ENCODE peak calls at places on chromosome 1, in eight cellular contexts. G is CD4-positive, CD25-positive, alpha-beta regulatory T cell; T is tibial artery; Z is effector memory CD4-positive, alpha-beta T cell; H is IMR-90; Q is astrocyte; X is upper lobe of left lung; P is psoas muscle. A is an unnamed sample.

GRCh38 chr1:226309398-226310122 is 596 bp upstream of the LIN9 start:
- DNase-seq in Z (no peak), Q (no peak), P (no peak), H (no peak), T (no peak), G (no peak), X (no peak), A (peak; percentile 49)

GRCh38 chr1:86913399-86913895 is 479 bp downstream of the SELENOF start:
- DNase-seq in Q (peak; percentile 10), G (peak; percentile 22), P (no peak), X (peak; percentile 52), T (no peak), Z (peak; percentile 6), H (peak; percentile 48), A (peak; percentile 24)

GRCh38 chr1:165900576-165901380 is 73.4 kb downstream of the UCK2 start:
- DNase-seq in T (peak; percentile 36), H (no peak), Q (no peak), Z (no peak), G (no peak), X (no peak), P (no peak), A (no peak)

GRCh38 chr1:26991310-26992116 is 2.0 kb upstream of the TRNP1 start:
- DNase-seq in T (no peak), X (peak; percentile 24), Q (no peak), G (no peak), H (peak; percentile 88), P (no peak), Z (no peak), A (peak; percentile 61)

GRCh38 chr1:214844319-214844718 is 238.2 kb upstream of the KCNK2 start:
- DNase-seq in Z (no peak), Q (no peak), X (no peak), G (no peak), P (no peak), H (no peak), T (no peak), A (no peak)

GRCh38 chr1:24929876-24930702 is at the start of gene RUNX3:
- DNase-seq in P (peak; percentile 77), Q (no peak), X (peak; percentile 71), T (peak; percentile 45), G (peak; percentile 90), H (no peak), Z (peak; percentile 90), A (peak; percentile 91)

GRCh38 chr1:46705408-46705807 is 13.5 kb downstream of the EFCAB14 start:
- DNase-seq in Z (no peak), T (no peak), Q (no peak), H (peak; percentile 27), G (no peak), P (no peak), X (no peak), A (no peak)

GRCh38 chr1:52706136-52706670 is 8.1 kb upstream of the COA7 start:
- DNase-seq in Z (no peak), G (no peak), T (no peak), P (no peak), H (no peak), X (no peak), Q (no peak), A (no peak)

GRCh38 chr1:27935721-27936120 is 921 bp downstream of the SMPDL3B start:
- DNase-seq in G (no peak), T (no peak), P (no peak), H (no peak), Z (no peak), X (no peak), Q (no peak), A (no peak)

GRCh38 chr1:12229835-12230548 is at the start of gene VPS13D:
- DNase-seq in G (peak; percentile 75), X (peak; percentile 93), Q (peak; percentile 45), Z (peak; percentile 68), H (peak; percentile 67), P (peak; percentile 93), T (peak; percentile 83), A (peak; percentile 78)

GRCh38 chr1:183783896-183784637 is 20.9 kb upstream of the RGL1 start:
- DNase-seq in Z (no peak), H (peak; percentile 91), Q (peak; percentile 90), G (no peak), X (peak; percentile 49), P (peak; percentile 66), T (peak; percentile 32), A (peak; percentile 92)

GRCh38 chr1:189939967-189940366 is 537.7 kb downstream of the BRINP3 start:
- DNase-seq in Z (no peak), P (no peak), G (no peak), H (peak; percentile 78), X (no peak), T (no peak), Q (peak; percentile 72), A (peak; percentile 85)

GRCh38 chr1:26740958-26741357 is 45.1 kb downstream of the ARID1A start:
- DNase-seq in P (no peak), T (no peak), X (no peak), Z (no peak), G (no peak), Q (no peak), H (no peak), A (no peak)

GRCh38 chr1:227729881-227730629 is 5.0 kb downstream of the JMJD4 start:
- DNase-seq in X (no peak), G (no peak), P (no peak), Q (peak; percentile 31), T (peak; percentile 15), H (peak; percentile 64), Z (no peak), A (peak; percentile 64)

GRCh38 chr1:154735801-154736163 is 127.8 kb upstream of the ADAR start:
- DNase-seq in H (no peak), X (no peak), Q (no peak), T (no peak), G (no peak), Z (no peak), P (no peak), A (no peak)

GRCh38 chr1:237120683-237121082 is 78.7 kb downstream of the RYR2 start:
- DNase-seq in X (no peak), Q (no peak), P (no peak), Z (no peak), G (no peak), H (no peak), T (no peak), A (no peak)

GRCh38 chr1:204650911-204651570 is 34.5 kb downstream of the LRRN2 start:
- DNase-seq in G (no peak), P (no peak), H (no peak), Z (no peak), Q (no peak), X (no peak), T (no peak), A (no peak)

GRCh38 chr1:22053861-22054770 is 1.6 kb downstream of the CDC42 start:
- DNase-seq in P (no peak), T (no peak), H (peak; percentile 20), Z (no peak), X (no peak), G (no peak), Q (no peak), A (no peak)

GRCh38 chr1:225668222-225668621 is 15.3 kb upstream of the ENAH start:
- DNase-seq in T (no peak), P (no peak), Z (no peak), H (no peak), Q (no peak), X (no peak), G (no peak), A (no peak)

GRCh38 chr1:11144563-11145256 is 44.4 kb upstream of the ANGPTL7 start:
- DNase-seq in G (no peak), P (no peak), Z (no peak), Q (no peak), T (no peak), X (no peak), H (no peak), A (no peak)

GRCh38 chr1:209150114-209150513 is 433.4 kb upstream of the CAMK1G start:
- DNase-seq in G (no peak), T (no peak), X (no peak), H (peak; percentile 15), Q (peak; percentile 39), Z (no peak), P (no peak), A (peak; percentile 31)

GRCh38 chr1:115467196-115467595 is 129.1 kb upstream of the NGF start:
- DNase-seq in P (no peak), H (no peak), X (no peak), G (no peak), Q (no peak), T (no peak), Z (no peak), A (no peak)

GRCh38 chr1:34779962-34780361 is 1.1 kb upstream of the GJB3 start:
- DNase-seq in G (no peak), P (peak; percentile 14), Q (no peak), Z (no peak), H (no peak), X (peak; percentile 4), T (peak; percentile 10), A (no peak)

GRCh38 chr1:156279837-156280236 is 2.8 kb downstream of the SMG5 start:
- DNase-seq in H (no peak), Z (no peak), Q (no peak), G (no peak), P (no peak), X (no peak), T (no peak), A (no peak)
- H3K4me3 ChIP-seq in H (no peak overlapping the region), Z (no peak overlapping the region), Q (no peak overlapping the region), G (no peak overlapping the region), P (no peak overlapping the region), X (no peak overlapping the region), T (no peak overlapping the region), A (no peak overlapping the region)

GRCh38 chr1:76727520-76727919 is 139.8 kb upstream of the ST6GALNAC5 start:
- DNase-seq in Z (no peak), Q (no peak), G (no peak), X (no peak), P (no peak), H (no peak), T (no peak), A (no peak)
- H3K27me3 ChIP-seq in Z (no peaks in the 10 kb centered on the region), Q (no peaks in the 10 kb centered on the region), G (no peaks in the 10 kb centered on the region), X (no peaks in the 10 kb centered on the region), P (no peaks in the 10 kb centered on the region), H (no peaks in the 10 kb centered on the region), T (no peaks in the 10 kb centered on the region), A (no peaks in the 10 kb centered on the region)

GRCh38 chr1:82161651-82162238 is 361.0 kb downstream of the ADGRL2 start:
- DNase-seq in H (no peak), T (no peak), X (no peak), Q (peak; percentile 56), Z (no peak), P (no peak), G (no peak), A (peak; percentile 5)
- H3K4me3 ChIP-seq in H (no peak overlapping the region), T (peak overlapping the region; percentile 22), X (peak overlapping the region; percentile 18), Q (peak overlapping the region; percentile 22), Z (no peak overlapping the region), P (peak overlapping the region; percentile 46), G (peak overlapping the region; percentile 26), A (no peak overlapping the region)

DNA sequence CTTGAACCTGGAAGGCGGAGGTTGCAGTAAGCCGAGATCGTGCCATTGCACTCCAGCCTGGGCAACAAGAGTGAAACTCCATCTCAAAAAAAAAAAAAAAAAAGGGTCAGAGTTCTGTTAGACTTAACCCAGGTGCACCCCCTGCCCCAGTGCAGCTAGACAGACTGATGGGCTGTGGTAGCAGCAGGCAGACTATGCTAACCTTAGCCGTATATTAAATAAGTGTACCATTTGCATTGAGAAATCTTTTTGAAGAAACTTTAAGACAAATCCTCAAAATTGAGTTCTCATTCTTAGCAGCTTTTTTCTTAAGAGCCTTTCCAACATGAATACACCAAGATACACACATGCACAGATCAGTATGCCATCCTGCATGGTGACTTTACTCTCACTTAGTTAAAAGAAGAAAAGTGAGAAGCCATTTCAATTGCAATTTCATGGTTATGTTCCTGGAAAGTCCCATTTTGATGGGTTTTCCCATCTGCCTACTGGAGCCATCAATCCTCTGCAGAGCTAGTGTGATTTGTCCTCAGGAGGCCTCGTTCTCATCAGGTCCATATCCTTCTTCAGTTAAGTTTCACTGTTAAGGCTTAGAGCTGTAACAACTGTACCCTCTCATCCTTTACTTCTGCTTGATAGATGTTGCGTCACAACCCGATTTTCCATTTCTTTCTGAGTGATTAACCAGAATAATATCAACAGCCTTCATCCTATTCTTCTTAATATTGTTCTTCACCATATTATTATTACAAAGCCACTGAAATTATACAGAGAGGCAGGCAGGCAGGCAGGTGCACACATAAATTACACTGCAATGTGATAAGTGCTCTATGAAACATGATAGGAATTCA is 7.3 kb downstream of the FCRLB start:
- DNase-seq in X (no peak), P (no peak), H (no peak), Z (no peak), T (no peak), G (no peak), Q (no peak), A (no peak)
- H3K27me3 ChIP-seq in X (no peaks in the 10 kb centered on the region), P (peaks cover 2% of the 10 kb centered on the region), H (no peaks in the 10 kb centered on the region), Z (no peaks in the 10 kb centered on the region), T (peaks cover 2% of the 10 kb centered on the region), G (peaks cover 34% of the 10 kb centered on the region), Q (no peaks in the 10 kb centered on the region), A (no peaks in the 10 kb centered on the region)